ENCODE peak calls at places on chromosomes 3 and 15, in four cellular contexts. I, P, U and A are unnamed samples.

GRCh38 chr3:122101646-122102045 is 46.5 kb downstream of the CD86 start:
- DNase-seq in I (no peak), P (peak; percentile 85), U (no peak), A (peak; percentile 28)

GRCh38 chr3:55264933-55265332 is 222.2 kb downstream of the WNT5A start:
- DNase-seq in P (no peak), I (no peak), U (no peak), A (no peak)

GRCh38 chr15:43067717-43068461 is 37.9 kb downstream of the UBR1 start:
- DNase-seq in I (no peak), U (peak; percentile 15), P (peak; percentile 24), A (peak; percentile 31)

GRCh38 chr15:54273928-54274327 is 295.7 kb downstream of the UNC13C start:
- DNase-seq in P (no peak), I (no peak), U (no peak), A (no peak)

GRCh38 chr3:144324061-144324460 is 352.4 kb downstream of the DIPK2A start:
- DNase-seq in P (peak; percentile 84), I (no peak), U (no peak), A (no peak)

GRCh38 chr3:45462522-45463262 is 74.3 kb downstream of the LARS2 start:
- DNase-seq in P (no peak), U (peak; percentile 25), I (no peak), A (no peak)

GRCh38 chr3:14523792-14524191 is 16.4 kb downstream of the GRIP2 start:
- DNase-seq in I (no peak), P (no peak), U (no peak), A (no peak)

GRCh38 chr3:50204804-50205718 is at the start of gene SLC38A3:
- DNase-seq in U (no peak), I (peak; percentile 90), P (no peak), A (no peak)

GRCh38 chr15:90001062-90001682 is at the start of gene ZNF710:
- DNase-seq in P (peak; percentile 48), I (peak; percentile 66), U (peak; percentile 80), A (peak; percentile 87)

GRCh38 chr15:33440911-33441310 is 130.1 kb downstream of the RYR3 start:
- DNase-seq in U (no peak), P (peak; percentile 12), I (no peak), A (no peak)

GRCh38 chr3:98791341-98792325 is 28.5 kb downstream of the ST3GAL6 start:
- DNase-seq in I (no peak), P (peak; percentile 56), U (no peak), A (no peak)

GRCh38 chr15:82849556-82850241 is 40.3 kb downstream of the WHAMM start:
- DNase-seq in I (peak; percentile 80), P (peak; percentile 90), U (peak; percentile 78), A (peak; percentile 66)

GRCh38 chr3:66938338-66938963 is 59.7 kb upstream of the KBTBD8 start:
- DNase-seq in I (peak; percentile 59), P (peak; percentile 72), U (peak; percentile 29), A (peak; percentile 34)

GRCh38 chr3:81985996-81986723 is 224.7 kb upstream of the GBE1 start:
- DNase-seq in I (no peak), U (no peak), P (no peak), A (no peak)

GRCh38 chr3:138938056-138938876 is 8.7 kb downstream of the FOXL2 start:
- DNase-seq in I (peak; percentile 55), P (no peak), U (peak; percentile 15), A (no peak)

GRCh38 chr3:151838574-151839312 is 24.8 kb downstream of the AADAC start:
- DNase-seq in U (peak; percentile 43), I (no peak), P (peak; percentile 84), A (peak; percentile 42)

GRCh38 chr3:129665024-129665768 is 58.7 kb upstream of the PLXND1 start:
- DNase-seq in P (peak; percentile 78), U (no peak), I (no peak), A (no peak)

GRCh38 chr3:123695152-123695551 is 110.3 kb upstream of the HACD2 start:
- DNase-seq in P (no peak), U (no peak), I (no peak), A (no peak)

GRCh38 chr3:142618917-142619401 is 22.8 kb downstream of the PLS1 start:
- DNase-seq in U (no peak), I (no peak), P (peak; percentile 79), A (no peak)

GRCh38 chr3:192409203-192409837 is 318.0 kb downstream of the FGF12 start:
- DNase-seq in P (peak; percentile 37), I (peak; percentile 84), U (peak; percentile 43), A (peak; percentile 59)

GRCh38 chr15:59232476-59232875 is 25.8 kb downstream of the LDHAL6B start:
- DNase-seq in I (no peak), U (no peak), P (peak; percentile 82), A (no peak)

GRCh38 chr15:90956551-90957104 is 1.9 kb downstream of the RCCD1 start:
- DNase-seq in P (peak; percentile 66), I (peak; percentile 92), U (peak; percentile 84), A (peak; percentile 90)